ENCODE peak calls at places on chromosome 6, in seven cellular contexts. O, W, M, Z, C, F and T are unnamed samples.

GRCh38 chr6:33787336-33787953 is 1.5 kb downstream of the LEMD2 start:
- DNase-seq in W (peak; percentile 61), Z (peak; percentile 64), C (no peak), M (no peak), O (no peak), F (peak; percentile 44), T (peak; percentile 63)

GRCh38 chr6:134626131-134626530 is 308.2 kb upstream of the SGK1 start:
- DNase-seq in Z (no peak), F (no peak), O (no peak), M (no peak), W (no peak), C (no peak), T (no peak)

GRCh38 chr6:7156666-7157278 is 49.0 kb downstream of the RREB1 start:
- DNase-seq in Z (no peak), C (no peak), O (no peak), W (peak; percentile 92), F (peak; percentile 44), M (no peak), T (no peak)

GRCh38 chr6:85428486-85428885 is 21.4 kb upstream of the NT5E start:
- DNase-seq in W (no peak), M (no peak), F (no peak), O (no peak), Z (no peak), C (no peak), T (no peak)

GRCh38 chr6:131122516-131122915 is 12.8 kb upstream of the AKAP7 start:
- DNase-seq in M (no peak), F (no peak), W (no peak), Z (no peak), O (no peak), C (no peak), T (no peak)

GRCh38 chr6:2959909-2960719 is 11.3 kb downstream of the SERPINB6 start:
- DNase-seq in Z (peak; percentile 76), O (no peak), F (peak; percentile 88), W (peak; percentile 91), M (peak; percentile 22), C (peak; percentile 34), T (no peak)

GRCh38 chr6:3534599-3534998 is 77.7 kb upstream of the SLC22A23 start:
- DNase-seq in W (no peak), F (no peak), O (no peak), Z (no peak), C (no peak), M (no peak), T (no peak)

GRCh38 chr6:27495386-27496135 is 22.7 kb upstream of the ZNF184 start:
- DNase-seq in M (no peak), W (peak; percentile 68), Z (peak; percentile 58), F (peak; percentile 87), O (no peak), C (peak; percentile 54), T (peak; percentile 63)

GRCh38 chr6:37640776-37641395 is 56.8 kb downstream of the MDGA1 start:
- DNase-seq in W (no peak), M (no peak), O (no peak), F (no peak), Z (no peak), C (no peak), T (no peak)

GRCh38 chr6:110217255-110217654 is 37.0 kb downstream of the CDC40 start:
- DNase-seq in W (peak; percentile 7), O (no peak), F (peak; percentile 39), Z (no peak), C (no peak), M (peak; percentile 2), T (no peak)

GRCh38 chr6:26118999-26119398 is 31.8 kb downstream of the HFE start:
- DNase-seq in Z (no peak), F (peak; percentile 87), W (no peak), O (no peak), M (no peak), C (no peak), T (no peak)

GRCh38 chr6:116034327-116034726 is 26.4 kb downstream of the FRK start:
- DNase-seq in C (peak; percentile 8), W (peak; percentile 34), O (no peak), M (no peak), Z (peak; percentile 36), F (peak; percentile 68), T (no peak)

GRCh38 chr6:111721677-111722219 is 116.1 kb upstream of the TRAF3IP2 start:
- DNase-seq in C (no peak), Z (peak; percentile 29), F (peak; percentile 26), W (no peak), M (no peak), O (peak; percentile 13), T (peak; percentile 42)

GRCh38 chr6:100267721-100268123 is 197.0 kb downstream of the SIM1 start:
- DNase-seq in F (peak; percentile 41), W (peak; percentile 26), C (no peak), O (no peak), M (no peak), Z (peak; percentile 32), T (peak; percentile 54)

GRCh38 chr6:39870950-39871349 is 63.3 kb downstream of the MOCS1 start:
- DNase-seq in O (no peak), C (no peak), M (no peak), W (no peak), Z (no peak), F (no peak), T (no peak)

GRCh38 chr6:45148711-45149341 is 179.3 kb upstream of the RUNX2 start:
- DNase-seq in O (no peak), C (no peak), M (no peak), W (peak; percentile 52), Z (no peak), F (peak; percentile 76), T (no peak)

GRCh38 chr6:128239146-128239545 is 281.3 kb downstream of the PTPRK start:
- DNase-seq in M (no peak), Z (peak; percentile 17), W (no peak), O (no peak), F (no peak), C (no peak), T (no peak)

GRCh38 chr6:137904822-137905617 is 38.0 kb downstream of the TNFAIP3 start:
- DNase-seq in F (no peak), W (peak; percentile 53), M (no peak), C (no peak), O (no peak), Z (peak; percentile 84), T (peak; percentile 61)

GRCh38 chr6:80733645-80734044 is 627.2 kb downstream of the BCKDHB start:
- DNase-seq in F (no peak), O (no peak), M (no peak), W (peak; percentile 21), C (no peak), Z (no peak), T (no peak)

GRCh38 chr6:109527989-109528388 is 45.0 kb upstream of the ZBTB24 start:
- DNase-seq in C (peak; percentile 45), M (no peak), Z (no peak), F (peak; percentile 10), W (no peak), O (no peak), T (no peak)

GRCh38 chr6:39791850-39792500 is at the start of gene DAAM2:
- DNase-seq in O (no peak), C (no peak), M (no peak), F (no peak), W (peak; percentile 66), Z (peak; percentile 22), T (no peak)

GRCh38 chr6:154488802-154489437 is 21.6 kb downstream of the CNKSR3 start:
- DNase-seq in O (no peak), W (peak; percentile 76), M (no peak), Z (no peak), F (no peak), C (no peak), T (no peak)

GRCh38 chr6:10576226-10576625 is 55.1 kb downstream of the GCNT2 start:
- DNase-seq in C (no peak), O (no peak), W (no peak), M (no peak), F (no peak), Z (peak; percentile 74), T (no peak)

GRCh38 chr6:24569811-24570210 is 75.0 kb downstream of the ALDH5A1 start:
- DNase-seq in W (no peak), O (no peak), C (no peak), M (no peak), F (no peak), Z (no peak), T (no peak)

GRCh38 chr6:106727480-106728153 is 98.2 kb downstream of the QRSL1 start:
- DNase-seq in M (no peak), Z (no peak), O (no peak), F (no peak), W (no peak), C (no peak), T (no peak)

GRCh38 chr6:105452924-105453756 is 50.3 kb upstream of the PREP start:
- DNase-seq in M (no peak), Z (peak; percentile 6), C (no peak), O (no peak), F (no peak), W (no peak), T (no peak)

GRCh38 chr6:98958791-98959190 is 11.0 kb upstream of the FBXL4 start:
- DNase-seq in O (no peak), C (no peak), Z (peak; percentile 71), F (peak; percentile 54), W (no peak), M (no peak), T (no peak)

GRCh38 chr6:52389626-52390360 is 27.8 kb downstream of the PAQR8 start:
- DNase-seq in C (peak; percentile 75), O (no peak), W (peak; percentile 17), M (no peak), F (peak; percentile 51), Z (peak; percentile 73), T (peak; percentile 65)

GRCh38 chr6:34657307-34657978 is 39.1 kb downstream of the ILRUN start:
- DNase-seq in C (peak; percentile 78), Z (peak; percentile 92), M (no peak), W (peak; percentile 76), F (peak; percentile 78), O (no peak), T (peak; percentile 86)

GRCh38 chr6:170052991-170053821 is 237.7 kb downstream of the DLL1 start:
- DNase-seq in M (no peak), F (no peak), O (no peak), C (no peak), W (no peak), Z (no peak), T (no peak)

GRCh38 chr6:47203266-47203967 is 106.3 kb downstream of the TNFRSF21 start:
- DNase-seq in O (no peak), M (no peak), F (peak; percentile 79), Z (no peak), C (no peak), W (no peak), T (no peak)